ENCODE peak calls at places on chromosome 19, in five cellular contexts. One of them, this sample, is unnamed.

GRCh38 chr19:17947815-17948473 is 15.1 kb downstream of the CCDC124 start:
- DNase-seq in PC-3: peak
- DNase-seq in DND-41: peak
- DNase-seq in fibroblast of lung: peak
- DNase-seq in neuronal stem cell: peak
- DNase-seq in this sample: peak

GRCh38 chr19:12938054-12938535 is 314 bp upstream of the CALR start:
- DNase-seq in PC-3: peak
- DNase-seq in DND-41: peak
- DNase-seq in fibroblast of lung: peak
- DNase-seq in neuronal stem cell: peak
- DNase-seq in this sample: peak

GRCh38 chr19:41367848-41368301 is 3.9 kb upstream of the B9D2 start:
- DNase-seq in PC-3: peak
- DNase-seq in DND-41: no peak
- DNase-seq in fibroblast of lung: peak
- DNase-seq in neuronal stem cell: no peak
- DNase-seq in this sample: no peak

GRCh38 chr19:53019684-53020083 is 6.0 kb downstream of the ERVV-1 start:
- DNase-seq in PC-3: no peak
- DNase-seq in DND-41: peak
- DNase-seq in fibroblast of lung: no peak
- DNase-seq in neuronal stem cell: no peak
- DNase-seq in this sample: peak

GRCh38 chr19:40365613-40366401 is 17.3 kb downstream of the PLD3 start:
- DNase-seq in PC-3: peak
- DNase-seq in DND-41: no peak
- DNase-seq in fibroblast of lung: peak
- DNase-seq in neuronal stem cell: peak
- DNase-seq in this sample: peak

GRCh38 chr19:3194063-3194702 is 8.5 kb downstream of the NCLN start:
- DNase-seq in PC-3: no peak
- DNase-seq in DND-41: no peak
- DNase-seq in fibroblast of lung: no peak
- DNase-seq in neuronal stem cell: no peak
- DNase-seq in this sample: no peak

GRCh38 chr19:1863638-1864479 is 480 bp upstream of the KLF16 start:
- DNase-seq in PC-3: peak
- DNase-seq in DND-41: peak
- DNase-seq in fibroblast of lung: peak
- DNase-seq in neuronal stem cell: peak
- DNase-seq in this sample: peak

GRCh38 chr19:7636691-7637373 is at the start of gene STXBP2:
- DNase-seq in PC-3: peak
- DNase-seq in DND-41: no peak
- DNase-seq in fibroblast of lung: no peak
- DNase-seq in neuronal stem cell: peak
- DNase-seq in this sample: peak

GRCh38 chr19:30566681-30567420 is 194.7 kb downstream of the ZNF536 start:
- DNase-seq in PC-3: no peak
- DNase-seq in DND-41: no peak
- DNase-seq in fibroblast of lung: no peak
- DNase-seq in neuronal stem cell: no peak
- DNase-seq in this sample: no peak

GRCh38 chr19:29680447-29680846 is 15.2 kb downstream of the PLEKHF1 start:
- DNase-seq in PC-3: no peak
- DNase-seq in DND-41: peak
- DNase-seq in fibroblast of lung: no peak
- DNase-seq in neuronal stem cell: no peak
- DNase-seq in this sample: no peak

GRCh38 chr19:11198175-11198534 is 810 bp upstream of the KANK2 start:
- DNase-seq in PC-3: no peak
- DNase-seq in DND-41: no peak
- DNase-seq in fibroblast of lung: no peak
- DNase-seq in neuronal stem cell: no peak
- DNase-seq in this sample: no peak

GRCh38 chr19:58353717-58354477 is 605 bp upstream of the A1BG start:
- DNase-seq in PC-3: no peak
- DNase-seq in DND-41: no peak
- DNase-seq in fibroblast of lung: no peak
- DNase-seq in neuronal stem cell: no peak
- DNase-seq in this sample: no peak

GRCh38 chr19:3184847-3185481 is 766 bp upstream of the NCLN start:
- DNase-seq in PC-3: no peak
- DNase-seq in DND-41: no peak
- DNase-seq in fibroblast of lung: no peak
- DNase-seq in neuronal stem cell: no peak
- DNase-seq in this sample: no peak

GRCh38 chr19:2544576-2545415 is 68.9 kb downstream of the GADD45B start:
- DNase-seq in PC-3: no peak
- DNase-seq in DND-41: no peak
- DNase-seq in fibroblast of lung: no peak
- DNase-seq in neuronal stem cell: no peak
- DNase-seq in this sample: no peak

GRCh38 chr19:32896516-32897214 is 27.1 kb upstream of the SLC7A9 start:
- DNase-seq in PC-3: no peak
- DNase-seq in DND-41: no peak
- DNase-seq in fibroblast of lung: peak
- DNase-seq in neuronal stem cell: no peak
- DNase-seq in this sample: no peak

GRCh38 chr19:18167011-18167410 is 6.6 kb upstream of the IFI30 start:
- DNase-seq in PC-3: no peak
- DNase-seq in DND-41: no peak
- DNase-seq in fibroblast of lung: no peak
- DNase-seq in neuronal stem cell: no peak
- DNase-seq in this sample: no peak

GRCh38 chr19:7887408-7888144 is 734 bp upstream of the LRRC8E start:
- DNase-seq in PC-3: no peak
- DNase-seq in DND-41: no peak
- DNase-seq in fibroblast of lung: no peak
- DNase-seq in neuronal stem cell: no peak
- DNase-seq in this sample: no peak

GRCh38 chr19:55838906-55839305 is 2.6 kb downstream of the NLRP4 start:
- DNase-seq in PC-3: no peak
- DNase-seq in DND-41: no peak
- DNase-seq in fibroblast of lung: no peak
- DNase-seq in neuronal stem cell: no peak
- DNase-seq in this sample: no peak

GRCh38 chr19:16025108-16026101 is 50.9 kb upstream of the TPM4 start:
- DNase-seq in PC-3: peak
- DNase-seq in DND-41: no peak
- DNase-seq in fibroblast of lung: peak
- DNase-seq in neuronal stem cell: no peak
- DNase-seq in this sample: peak

GRCh38 chr19:15091918-15092753 is 10.1 kb downstream of the OR1I1 start:
- DNase-seq in PC-3: peak
- DNase-seq in DND-41: peak
- DNase-seq in fibroblast of lung: peak
- DNase-seq in neuronal stem cell: peak
- DNase-seq in this sample: peak

GRCh38 chr19:31149306-31149975 is 199.8 kb downstream of the TSHZ3 start:
- DNase-seq in PC-3: no peak
- DNase-seq in DND-41: no peak
- DNase-seq in fibroblast of lung: no peak
- DNase-seq in neuronal stem cell: no peak
- DNase-seq in this sample: no peak

GRCh38 chr19:18710186-18710585 is 26.7 kb downstream of the CRTC1 start:
- DNase-seq in PC-3: no peak
- DNase-seq in DND-41: no peak
- DNase-seq in fibroblast of lung: no peak
- DNase-seq in neuronal stem cell: no peak
- DNase-seq in this sample: no peak

GRCh38 chr19:51146751-51147150 is 4.7 kb downstream of the SIGLEC7 start:
- DNase-seq in PC-3: no peak
- DNase-seq in DND-41: no peak
- DNase-seq in fibroblast of lung: no peak
- DNase-seq in neuronal stem cell: no peak
- DNase-seq in this sample: no peak

DNA sequence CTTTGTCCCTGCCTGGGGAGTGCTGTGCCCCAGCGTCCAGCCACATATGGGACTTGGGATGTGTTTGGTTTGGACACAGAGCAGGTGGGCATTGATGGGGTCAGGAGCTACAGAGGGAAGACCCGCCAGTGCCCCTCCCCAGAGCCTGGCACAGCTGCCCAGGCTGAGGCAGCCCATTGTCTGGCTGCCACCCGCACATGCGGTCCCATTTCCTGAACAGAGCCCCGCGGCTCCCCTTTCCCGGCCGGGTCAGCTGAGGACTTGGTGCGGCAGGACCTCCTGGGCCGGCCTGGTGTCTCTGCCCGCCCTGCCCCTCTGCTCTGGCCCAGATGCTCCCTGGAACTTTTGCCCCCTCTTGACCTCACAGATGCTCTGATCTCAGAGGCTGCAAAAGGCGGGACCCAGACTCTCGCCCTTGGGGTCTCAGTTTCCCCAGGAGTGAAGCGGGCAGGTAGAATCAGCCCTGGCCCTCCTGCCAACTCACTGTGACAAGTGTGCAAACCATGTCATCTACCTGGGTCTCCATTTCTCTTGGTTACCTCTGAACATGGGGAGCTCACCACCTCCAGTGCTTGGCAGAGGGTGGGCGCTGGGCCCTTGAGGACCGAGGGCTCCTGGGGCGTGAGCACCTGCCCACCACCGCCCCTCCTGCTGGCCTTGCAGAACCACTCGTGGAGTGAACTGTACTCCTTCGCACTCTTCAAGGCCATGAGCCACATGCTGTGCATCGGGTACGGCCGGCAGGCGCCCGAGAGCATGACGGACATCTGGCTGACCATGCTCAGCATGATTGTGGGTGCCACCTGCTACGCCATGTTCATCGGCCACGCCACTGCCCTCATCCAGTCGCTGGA is 17.8 kb downstream of the HCN2 start:
- DNase-seq in PC-3: no peak
- DNase-seq in DND-41: no peak
- DNase-seq in fibroblast of lung: no peak
- DNase-seq in neuronal stem cell: no peak
- DNase-seq in this sample: no peak
- H3K9ac ChIP-seq in PC-3: no peak
- H3K9ac ChIP-seq in DND-41: no peak
- H3K9ac ChIP-seq in fibroblast of lung: no peak
- H3K9ac ChIP-seq in neuronal stem cell: no peak
- H3K9ac ChIP-seq in this sample: no peak

GRCh38 chr19:42397315-42398166 is 7.4 kb upstream of the CNFN start:
- DNase-seq in PC-3: no peak
- DNase-seq in DND-41: no peak
- DNase-seq in fibroblast of lung: no peak
- DNase-seq in neuronal stem cell: no peak
- DNase-seq in this sample: no peak

GRCh38 chr19:42396248-42396541 is 6.1 kb upstream of the CNFN start:
- DNase-seq in PC-3: no peak
- DNase-seq in DND-41: no peak
- DNase-seq in fibroblast of lung: no peak
- DNase-seq in neuronal stem cell: no peak
- DNase-seq in this sample: peak

GRCh38 chr19:42400404-42400803 is 10.3 kb upstream of the CNFN start:
- DNase-seq in PC-3: no peak
- DNase-seq in DND-41: no peak
- DNase-seq in fibroblast of lung: no peak
- DNase-seq in neuronal stem cell: no peak
- DNase-seq in this sample: no peak

GRCh38 chr19:42394751-42395150 is 4.7 kb upstream of the CNFN start:
- DNase-seq in PC-3: no peak
- DNase-seq in DND-41: no peak
- DNase-seq in fibroblast of lung: no peak
- DNase-seq in neuronal stem cell: no peak
- DNase-seq in this sample: peak

DNA sequence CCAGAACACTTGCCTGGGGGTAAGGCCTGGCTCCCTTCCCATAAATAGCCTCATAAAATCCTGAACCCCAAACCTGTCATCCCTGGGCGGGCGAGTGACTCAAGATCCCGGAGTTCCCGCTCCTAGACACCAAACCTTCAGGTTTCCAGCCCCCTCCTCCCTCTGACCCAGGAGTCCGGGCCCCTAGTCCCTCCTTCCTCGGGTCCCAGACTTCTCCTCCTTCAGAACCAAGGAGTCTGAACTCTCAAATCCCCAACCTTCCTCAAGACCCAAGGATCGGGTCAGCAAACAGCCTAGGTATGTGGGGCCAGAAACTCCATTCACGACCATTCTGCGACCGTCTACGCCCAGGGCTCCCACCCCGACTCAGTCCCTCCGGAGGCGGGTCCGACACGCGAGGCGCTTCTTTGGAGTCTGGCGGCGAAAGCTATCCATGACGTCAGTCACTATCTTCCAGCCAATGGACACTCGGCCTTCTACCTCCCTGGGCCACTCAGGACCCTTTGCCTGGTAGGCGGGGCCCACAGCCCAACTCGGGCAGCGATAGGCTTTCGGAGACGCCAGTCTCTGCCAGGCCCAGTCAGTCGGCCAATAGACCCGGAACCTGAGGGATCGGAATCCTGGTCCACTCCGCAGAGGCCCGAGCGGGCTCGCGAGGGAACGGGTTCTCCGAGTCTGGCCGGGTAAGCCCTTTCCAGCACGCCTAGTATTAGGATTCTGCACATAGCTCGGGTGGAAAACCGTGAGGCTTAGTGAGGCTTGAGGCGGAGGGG is 6.6 kb upstream of the CNFN start:
- DNase-seq in PC-3: peak
- DNase-seq in DND-41: peak
- DNase-seq in fibroblast of lung: peak
- DNase-seq in neuronal stem cell: peak
- DNase-seq in this sample: peak
- H3K4me2 ChIP-seq in PC-3: peak
- H3K4me2 ChIP-seq in DND-41: peak
- H3K4me2 ChIP-seq in fibroblast of lung: peak
- H3K4me2 ChIP-seq in neuronal stem cell: peak
- H3K4me2 ChIP-seq in this sample: peak

GRCh38 chr19:4597975-4598671 is 38.6 kb upstream of the SEMA6B start:
- DNase-seq in PC-3: peak
- DNase-seq in DND-41: peak
- DNase-seq in fibroblast of lung: no peak
- DNase-seq in neuronal stem cell: peak
- DNase-seq in this sample: peak
- H3K9ac ChIP-seq in PC-3: no peak
- H3K9ac ChIP-seq in DND-41: peak
- H3K9ac ChIP-seq in fibroblast of lung: no peak
- H3K9ac ChIP-seq in neuronal stem cell: peak
- H3K9ac ChIP-seq in this sample: peak

DNA sequence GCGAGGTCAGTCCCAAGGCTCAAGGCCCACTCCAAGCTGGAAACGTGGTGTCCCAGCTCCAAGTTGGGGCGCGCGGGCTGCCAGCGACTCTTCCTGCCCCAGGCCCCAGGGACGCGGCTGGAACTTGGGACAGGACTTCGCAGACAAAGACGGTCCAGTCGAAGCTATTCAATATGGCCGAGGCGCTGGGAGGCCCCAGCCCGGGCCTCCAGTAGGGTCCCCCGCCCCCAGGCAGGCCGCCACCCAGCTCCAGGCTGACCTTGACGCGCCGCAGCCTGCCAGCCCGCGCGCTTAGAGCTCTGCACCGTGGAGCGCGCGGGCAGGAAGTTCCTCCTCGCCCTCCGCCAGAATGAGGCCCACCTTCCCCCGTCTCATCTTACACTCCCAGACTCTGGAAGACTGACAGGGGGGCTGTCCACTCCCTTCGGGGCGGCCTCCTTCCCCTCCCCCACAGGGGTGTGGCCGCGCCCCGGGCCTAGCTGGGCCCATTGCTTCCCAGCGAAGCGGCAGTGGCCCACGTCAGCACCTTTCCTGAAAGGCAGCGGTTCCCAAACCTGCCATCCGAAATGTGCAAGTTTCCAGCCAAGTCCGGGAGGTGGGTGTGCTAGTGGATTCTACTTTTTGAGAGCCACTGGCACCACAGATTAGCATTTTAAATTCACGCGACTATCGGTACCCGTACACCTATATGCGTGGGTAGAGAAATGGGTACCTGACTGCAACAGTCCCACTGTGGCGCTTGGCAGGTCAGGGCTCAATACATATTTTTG is at the start of gene CCDC8:
- DNase-seq in PC-3: no peak
- DNase-seq in DND-41: no peak
- DNase-seq in fibroblast of lung: peak
- DNase-seq in neuronal stem cell: peak
- DNase-seq in this sample: peak
- H3K4me2 ChIP-seq in PC-3: no peak
- H3K4me2 ChIP-seq in DND-41: no peak
- H3K4me2 ChIP-seq in fibroblast of lung: peak
- H3K4me2 ChIP-seq in neuronal stem cell: peak
- H3K4me2 ChIP-seq in this sample: peak